ENCODE peak calls at places on chromosomes 7 and 10, in six cellular contexts. One of them, this sample, is unnamed.

GRCh38 chr7:156616269-156617202 is 24.0 kb upstream of the RNF32 start:
- DNase-seq in endothelial cell of umbilical vein: peak
- DNase-seq in HepG2: peak
- DNase-seq in GM12878: no peak
- DNase-seq in K562: no peak
- DNase-seq in A549: no peak
- DNase-seq in this sample: no peak

GRCh38 chr10:11824825-11825224 is 1.7 kb downstream of the PROSER2 start:
- DNase-seq in HepG2: no peak
- DNase-seq in endothelial cell of umbilical vein: no peak
- DNase-seq in K562: peak
- DNase-seq in GM12878: no peak
- DNase-seq in A549: no peak
- DNase-seq in this sample: no peak

GRCh38 chr10:624605-625334 is 64.7 kb downstream of the DIP2C start:
- DNase-seq in K562: no peak
- DNase-seq in endothelial cell of umbilical vein: no peak
- DNase-seq in HepG2: peak
- DNase-seq in A549: no peak
- DNase-seq in GM12878: no peak
- DNase-seq in this sample: peak

GRCh38 chr7:64877714-64878610 is 25.1 kb upstream of the ZNF273 start:
- DNase-seq in endothelial cell of umbilical vein: no peak
- DNase-seq in HepG2: no peak
- DNase-seq in K562: no peak
- DNase-seq in GM12878: no peak
- DNase-seq in A549: no peak
- DNase-seq in this sample: no peak

GRCh38 chr10:128928231-128928836 is 538.7 kb upstream of the MGMT start:
- DNase-seq in HepG2: no peak
- DNase-seq in A549: no peak
- DNase-seq in K562: no peak
- DNase-seq in endothelial cell of umbilical vein: no peak
- DNase-seq in GM12878: no peak
- DNase-seq in this sample: no peak

GRCh38 chr10:127485153-127485857 is 63.8 kb upstream of the NPS start:
- DNase-seq in endothelial cell of umbilical vein: no peak
- DNase-seq in A549: peak
- DNase-seq in HepG2: no peak
- DNase-seq in GM12878: no peak
- DNase-seq in K562: no peak
- DNase-seq in this sample: no peak

GRCh38 chr10:56349611-56350010 is 11.4 kb downstream of the ZWINT start:
- DNase-seq in GM12878: no peak
- DNase-seq in HepG2: no peak
- DNase-seq in K562: no peak
- DNase-seq in endothelial cell of umbilical vein: no peak
- DNase-seq in A549: no peak
- DNase-seq in this sample: no peak

GRCh38 chr7:42222119-42222518 is 14.9 kb downstream of the GLI3 start:
- DNase-seq in GM12878: no peak
- DNase-seq in endothelial cell of umbilical vein: no peak
- DNase-seq in HepG2: no peak
- DNase-seq in K562: no peak
- DNase-seq in A549: no peak
- DNase-seq in this sample: no peak

GRCh38 chr10:72763201-72763600 is 71.3 kb downstream of the MCU start:
- DNase-seq in HepG2: no peak
- DNase-seq in K562: no peak
- DNase-seq in endothelial cell of umbilical vein: no peak
- DNase-seq in A549: no peak
- DNase-seq in GM12878: no peak
- DNase-seq in this sample: no peak

GRCh38 chr10:52664629-52665028 is 108.0 kb downstream of the MBL2 start:
- DNase-seq in endothelial cell of umbilical vein: no peak
- DNase-seq in HepG2: no peak
- DNase-seq in GM12878: no peak
- DNase-seq in A549: no peak
- DNase-seq in K562: no peak
- DNase-seq in this sample: no peak

GRCh38 chr10:103665439-103665838 is 171.9 kb downstream of the NEURL1 start:
- DNase-seq in HepG2: no peak
- DNase-seq in endothelial cell of umbilical vein: no peak
- DNase-seq in GM12878: no peak
- DNase-seq in A549: no peak
- DNase-seq in K562: no peak
- DNase-seq in this sample: no peak

DNA sequence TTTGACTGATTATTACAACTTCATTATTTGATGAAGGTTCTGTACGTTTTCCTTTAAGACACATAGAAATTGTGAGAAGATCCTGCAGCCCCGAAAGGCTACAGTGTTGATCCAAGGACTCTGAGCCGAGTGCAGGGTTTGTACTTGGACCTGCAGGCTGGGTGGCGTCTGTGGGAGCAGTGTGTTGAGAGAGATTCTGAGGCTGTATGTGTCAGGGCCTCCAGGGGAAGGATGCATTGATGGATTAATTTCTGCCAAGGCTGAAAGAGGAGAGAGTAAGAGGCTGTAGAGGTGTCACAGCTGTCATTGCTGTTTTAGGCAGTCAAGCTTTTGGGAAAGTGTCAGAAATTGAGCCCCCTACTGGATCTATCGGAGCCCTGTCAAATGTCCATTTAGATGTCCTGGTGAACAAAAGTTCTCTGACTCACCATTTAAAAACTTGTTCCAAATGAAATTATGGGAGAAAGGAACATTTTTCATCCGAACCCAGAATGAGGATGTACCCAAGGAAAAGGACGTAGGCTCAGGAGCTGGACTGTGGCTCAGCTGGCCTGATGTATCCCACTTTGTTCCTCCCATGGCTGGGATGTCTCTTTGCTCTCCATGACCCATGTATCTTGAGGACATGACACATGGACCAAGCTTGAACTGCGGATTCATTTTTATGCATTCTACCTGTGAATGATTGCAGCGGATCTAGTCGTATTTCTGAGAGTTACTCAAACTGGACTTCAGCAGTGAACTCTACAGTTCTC is 102.2 kb downstream of the TCF7L2 start:
- DNase-seq in K562: peak
- DNase-seq in A549: no peak
- DNase-seq in endothelial cell of umbilical vein: no peak
- DNase-seq in HepG2: no peak
- DNase-seq in GM12878: no peak
- DNase-seq in this sample: peak
- TF ChIP-seq CTCF in K562: peak
- TF ChIP-seq CTCF in A549: peak
- TF ChIP-seq CTCF in endothelial cell of umbilical vein: peak
- TF ChIP-seq CTCF in HepG2: peak
- TF ChIP-seq CTCF in GM12878: no peak
- TF ChIP-seq CTCF in this sample: peak

GRCh38 chr10:101760510-101760909 is 15.4 kb downstream of the FGF8 start:
- DNase-seq in endothelial cell of umbilical vein: no peak
- DNase-seq in GM12878: no peak
- DNase-seq in HepG2: no peak
- DNase-seq in A549: no peak
- DNase-seq in K562: no peak
- DNase-seq in this sample: no peak
- TF ChIP-seq MYC in endothelial cell of umbilical vein: no peak
- TF ChIP-seq MYC in GM12878: no peak
- TF ChIP-seq MYC in HepG2: no peak
- TF ChIP-seq MYC in A549: no peak
- TF ChIP-seq MYC in K562: no peak
- TF ChIP-seq MYC in this sample: no peak

DNA sequence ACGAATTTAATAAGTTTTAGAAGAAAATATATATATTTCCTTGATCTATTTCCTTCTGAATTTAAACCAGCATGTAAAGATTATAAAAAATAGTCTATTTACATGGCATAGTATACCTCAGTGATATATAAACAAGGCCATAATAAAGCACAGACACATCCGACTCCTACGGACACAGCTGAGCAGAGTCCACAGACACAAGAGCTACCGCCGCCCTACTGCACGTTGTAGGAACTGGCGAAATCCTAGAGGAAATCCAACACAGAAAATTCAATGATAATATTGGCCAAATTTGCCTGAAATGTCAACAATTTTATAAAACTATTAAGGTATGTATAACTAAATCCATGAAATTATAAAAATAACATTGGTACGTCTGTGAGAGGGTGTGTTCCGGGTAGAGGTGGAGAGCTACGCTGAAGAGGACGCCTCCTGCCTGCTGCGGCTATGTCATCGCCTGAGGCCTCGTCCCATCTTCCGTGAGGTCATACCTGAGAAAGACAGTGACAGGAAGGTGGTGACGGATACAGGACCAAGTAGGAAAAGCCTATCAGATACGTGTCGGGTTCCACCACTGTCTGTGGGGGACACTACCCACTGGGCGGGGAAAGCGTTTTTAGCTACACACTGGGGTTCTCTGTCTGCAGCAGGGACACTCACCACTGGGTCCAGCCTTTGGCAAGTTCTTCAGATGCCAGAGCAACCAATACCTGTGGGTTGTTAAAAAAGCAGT is 29.3 kb upstream of the NCAPG2 start:
- DNase-seq in GM12878: no peak
- DNase-seq in endothelial cell of umbilical vein: no peak
- DNase-seq in HepG2: no peak
- DNase-seq in A549: no peak
- DNase-seq in K562: no peak
- DNase-seq in this sample: no peak
- TF ChIP-seq CTCF in GM12878: no peak
- TF ChIP-seq CTCF in endothelial cell of umbilical vein: no peak
- TF ChIP-seq CTCF in HepG2: no peak
- TF ChIP-seq CTCF in A549: peak
- TF ChIP-seq CTCF in K562: peak
- TF ChIP-seq CTCF in this sample: peak

DNA sequence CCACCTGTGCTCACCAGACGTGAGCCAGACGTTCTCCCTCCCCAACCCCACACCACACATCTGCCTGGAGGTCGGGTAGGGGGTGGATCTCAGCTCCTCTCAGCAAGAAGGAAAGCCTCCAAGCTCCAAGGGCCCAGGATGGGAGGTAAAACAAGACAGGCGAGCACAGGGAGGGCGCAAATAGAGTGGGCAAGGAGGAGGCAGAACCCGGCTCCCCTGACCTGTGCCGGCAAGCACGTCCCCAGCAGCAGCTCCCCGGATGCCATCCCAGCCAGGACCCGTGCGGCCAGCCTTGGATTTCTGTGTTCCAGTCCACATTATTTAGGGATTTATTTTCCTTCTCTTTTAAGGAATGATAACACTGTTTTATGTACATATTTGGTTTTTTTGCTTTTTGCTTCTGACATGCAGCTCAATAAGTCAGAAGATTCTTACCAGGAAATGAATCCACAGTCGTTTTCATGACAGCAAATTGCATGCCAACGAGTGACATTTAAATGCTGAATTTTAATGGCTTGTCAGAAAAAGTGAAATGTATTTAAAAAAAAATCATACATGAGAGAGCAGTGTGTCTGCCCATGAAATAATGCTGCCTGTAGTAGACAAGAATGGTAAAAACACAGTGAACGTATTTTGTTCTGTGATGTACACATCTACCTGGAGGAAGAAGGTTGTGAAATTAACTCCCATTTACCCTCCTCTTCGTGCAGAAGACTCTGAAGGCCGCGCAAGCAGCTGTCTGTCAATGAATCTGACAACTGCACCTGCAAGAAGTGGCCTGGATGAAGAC is 276.5 kb downstream of the PTPRN2 start:
- DNase-seq in HepG2: no peak
- DNase-seq in endothelial cell of umbilical vein: no peak
- DNase-seq in GM12878: no peak
- DNase-seq in K562: no peak
- DNase-seq in A549: no peak
- DNase-seq in this sample: no peak
- TF ChIP-seq MYC in HepG2: no peak
- TF ChIP-seq MYC in endothelial cell of umbilical vein: no peak
- TF ChIP-seq MYC in GM12878: no peak
- TF ChIP-seq MYC in K562: no peak
- TF ChIP-seq MYC in A549: no peak
- TF ChIP-seq MYC in this sample: no peak

GRCh38 chr7:80288175-80289122 is 153.8 kb downstream of the GNAI1 start:
- DNase-seq in HepG2: peak
- DNase-seq in K562: no peak
- DNase-seq in endothelial cell of umbilical vein: no peak
- DNase-seq in GM12878: no peak
- DNase-seq in A549: no peak
- DNase-seq in this sample: no peak
- TF ChIP-seq CTCF in HepG2: peak
- TF ChIP-seq CTCF in K562: no peak
- TF ChIP-seq CTCF in endothelial cell of umbilical vein: no peak
- TF ChIP-seq CTCF in GM12878: no peak
- TF ChIP-seq CTCF in A549: peak
- TF ChIP-seq CTCF in this sample: no peak

GRCh38 chr7:138891446-138891810 is 89.8 kb downstream of the KIAA1549 start:
- DNase-seq in endothelial cell of umbilical vein: no peak
- DNase-seq in GM12878: no peak
- DNase-seq in K562: no peak
- DNase-seq in A549: no peak
- DNase-seq in HepG2: no peak
- DNase-seq in this sample: no peak
- TF ChIP-seq MYC in endothelial cell of umbilical vein: no peak
- TF ChIP-seq MYC in GM12878: no peak
- TF ChIP-seq MYC in K562: no peak
- TF ChIP-seq MYC in A549: no peak
- TF ChIP-seq MYC in HepG2: no peak
- TF ChIP-seq MYC in this sample: no peak

This sample was measured in NB4.